ENCODE peak calls at places on chromosomes 5 and 9, in six cellular contexts. X, C, A, F, E and N are unnamed samples. For H3K4me1, the result is how much of the 10 kb centered on the place peaks cover.

GRCh38 chr5:77239126-77239741 is 28.8 kb downstream of the PDE8B start:
- DNase-seq in F (no peak), X (no peak), C (peak), A (peak), E (no peak), N (peak)

GRCh38 chr5:29561564-29561963 is 1631.9 kb upstream of the CDH6 start:
- DNase-seq in F (no peak), C (no peak), X (no peak), E (no peak), A (no peak), N (no peak)

GRCh38 chr9:71025728-71026127 is 95.7 kb downstream of the TRPM3 start:
- DNase-seq in F (no peak), X (no peak), C (no peak), E (no peak), A (no peak), N (no peak)

GRCh38 chr9:124438091-124438490 is 12.2 kb upstream of the ADGRD2 start:
- DNase-seq in A (no peak), X (no peak), F (no peak), E (no peak), C (no peak), N (no peak)

GRCh38 chr5:67770431-67771025 is 445.0 kb upstream of the PIK3R1 start:
- DNase-seq in A (peak), F (no peak), C (peak), X (peak), E (peak), N (peak)

GRCh38 chr5:158942217-158942616 is 157.5 kb downstream of the EBF1 start:
- DNase-seq in X (no peak), A (no peak), C (peak), F (no peak), E (no peak), N (no peak)

GRCh38 chr5:79982136-79982535 is 8.9 kb downstream of the MTX3 start:
- DNase-seq in A (no peak), X (no peak), F (no peak), C (no peak), E (no peak), N (no peak)

GRCh38 chr5:73135429-73136276 is 15.3 kb downstream of the TMEM171 start:
- DNase-seq in F (no peak), A (no peak), X (no peak), C (peak), E (no peak), N (peak)

GRCh38 chr5:131423056-131423455 is 159.2 kb downstream of the CDC42SE2 start:
- DNase-seq in X (no peak), F (no peak), E (no peak), A (no peak), C (peak), N (peak)

GRCh38 chr5:179505636-179506261 is 44.6 kb upstream of the RUFY1 start:
- DNase-seq in E (no peak), A (no peak), F (no peak), X (no peak), C (no peak), N (no peak)

GRCh38 chr9:107712390-107712789 is 222.8 kb upstream of the KLF4 start:
- DNase-seq in X (no peak), E (no peak), A (peak), C (peak), F (no peak), N (no peak)

GRCh38 chr5:112419050-112419595 is at the start of gene EPB41L4A:
- DNase-seq in C (peak), E (peak), F (peak), A (peak), X (peak), N (peak)

GRCh38 chr9:76729980-76730737 is 34.1 kb upstream of the PCA3 start:
- DNase-seq in X (no peak), E (no peak), F (no peak), A (peak), C (no peak), N (no peak)

GRCh38 chr5:13003457-13003856 is 941.0 kb downstream of the DNAH5 start:
- DNase-seq in E (no peak), A (no peak), C (no peak), X (no peak), F (no peak), N (no peak)

GRCh38 chr5:127757576-127757975 is 54.4 kb downstream of the CCDC192 start:
- DNase-seq in X (peak), C (peak), E (peak), A (peak), F (no peak), N (peak)

GRCh38 chr5:80507663-80508062 is 19.8 kb downstream of the FAM151B start:
- DNase-seq in A (no peak), F (no peak), C (no peak), E (no peak), X (no peak), N (no peak)

GRCh38 chr5:108079754-108080153 is 302.1 kb downstream of the FBXL17 start:
- DNase-seq in A (no peak), C (peak), F (no peak), X (no peak), E (no peak), N (peak)

GRCh38 chr5:125555591-125555990 is 809.2 kb upstream of the ZNF608 start:
- DNase-seq in A (no peak), C (no peak), X (no peak), E (no peak), F (no peak), N (no peak)

GRCh38 chr9:130940693-130941576 is 1.9 kb upstream of the FIBCD1 start:
- DNase-seq in E (peak), X (peak), A (peak), F (peak), C (peak), N (peak)

GRCh38 chr9:90921104-90921503 is 119.5 kb downstream of the SYK start:
- DNase-seq in A (no peak), E (peak), X (peak), C (no peak), F (peak), N (peak)

GRCh38 chr5:130279386-130279785 is 375.1 kb downstream of the CHSY3 start:
- DNase-seq in A (no peak), F (no peak), C (no peak), X (no peak), E (no peak), N (peak)

GRCh38 chr5:53360811-53361210 is 119.6 kb upstream of the FST start:
- DNase-seq in A (no peak), E (no peak), F (no peak), C (peak), X (no peak), N (peak)

GRCh38 chr9:110340306-110340705 is 2.6 kb upstream of the TXNDC8 start:
- DNase-seq in E (no peak), A (no peak), C (peak), F (no peak), X (no peak), N (no peak)

GRCh38 chr5:161548472-161549094 is 2.1 kb upstream of the GABRB2 start:
- DNase-seq in A (peak), X (peak), E (peak), C (peak), F (no peak), N (no peak)

GRCh38 chr5:50962934-50963646 is 296.7 kb downstream of the PARP8 start:
- DNase-seq in F (peak), E (peak), C (peak), X (peak), A (peak), N (peak)

GRCh38 chr5:10310073-10310779 is 2.5 kb upstream of the CMBL start:
- DNase-seq in C (peak), A (peak), F (no peak), E (peak), X (peak), N (peak)

DNA sequence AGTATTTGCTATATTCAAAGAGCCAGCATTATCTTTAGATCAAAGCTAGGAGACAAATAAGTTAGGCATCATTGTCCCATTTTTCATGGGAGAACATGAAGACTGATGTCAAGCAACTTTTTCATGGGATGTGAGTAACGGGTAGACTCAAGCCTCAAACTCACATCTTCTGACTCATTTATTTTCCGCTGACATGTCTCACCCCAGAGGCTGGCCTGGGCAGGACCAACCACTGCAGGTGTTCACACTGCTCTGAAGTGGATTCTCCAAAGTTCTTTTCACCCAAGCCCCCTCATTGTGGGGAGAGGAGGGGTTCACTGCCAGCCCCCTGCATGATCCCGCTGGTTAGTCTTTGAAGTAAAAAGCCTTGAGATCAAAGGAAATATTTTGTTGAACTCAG is 34.9 kb upstream of the BASP1 start:
- DNase-seq in X (no peak), C (peak), F (no peak), E (no peak), A (no peak), N (no peak)
- H3K4me1 ChIP-seq in X (under half), C (half or more), F (under half), E (under half), A (under half), N (half or more)

DNA sequence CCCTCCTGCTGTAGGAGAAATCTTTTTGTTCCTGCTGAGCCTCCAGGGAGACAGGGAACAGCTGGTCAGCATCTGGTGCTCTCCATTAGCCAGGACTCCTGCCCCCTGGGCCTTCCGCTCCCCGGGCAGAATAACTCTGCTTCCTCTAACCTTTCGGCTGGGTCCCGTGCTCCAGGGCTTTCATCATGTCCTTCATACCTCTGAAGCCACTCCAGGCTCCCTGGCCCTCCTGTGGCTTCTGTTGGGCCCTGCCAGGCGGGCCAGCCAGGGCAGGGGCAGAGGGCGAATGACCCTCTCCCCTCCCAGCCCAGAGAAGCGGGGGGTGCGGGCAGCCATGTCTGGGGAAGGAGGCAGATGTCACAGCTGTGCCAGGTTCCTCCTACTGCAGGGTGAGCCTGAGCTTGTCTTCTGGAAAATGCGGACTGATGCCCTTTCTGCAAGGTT is 81.7 kb upstream of the LMX1B start:
- DNase-seq in E (no peak), F (peak), A (no peak), X (no peak), C (no peak), N (peak)
- H3K4me1 ChIP-seq in E (under half), F (under half), A (under half), X (under half), C (under half), N (under half)

GRCh38 chr5:56479701-56480304 is 246.7 kb upstream of the ANKRD55 start:
- DNase-seq in A (no peak), E (no peak), F (no peak), C (no peak), X (no peak), N (no peak)

GRCh38 chr5:56481147-56481997 is 248.2 kb upstream of the ANKRD55 start:
- DNase-seq in C (peak), A (peak), F (peak), E (peak), X (peak), N (peak)

GRCh38 chr5:56480305-56481146 is 247.4 kb upstream of the ANKRD55 start:
- DNase-seq in E (peak), F (peak), X (peak), A (no peak), C (peak), N (peak)

GRCh38 chr5:56478062-56478461 is 244.9 kb upstream of the ANKRD55 start:
- DNase-seq in C (no peak), A (no peak), F (no peak), X (no peak), E (no peak), N (no peak)

DNA sequence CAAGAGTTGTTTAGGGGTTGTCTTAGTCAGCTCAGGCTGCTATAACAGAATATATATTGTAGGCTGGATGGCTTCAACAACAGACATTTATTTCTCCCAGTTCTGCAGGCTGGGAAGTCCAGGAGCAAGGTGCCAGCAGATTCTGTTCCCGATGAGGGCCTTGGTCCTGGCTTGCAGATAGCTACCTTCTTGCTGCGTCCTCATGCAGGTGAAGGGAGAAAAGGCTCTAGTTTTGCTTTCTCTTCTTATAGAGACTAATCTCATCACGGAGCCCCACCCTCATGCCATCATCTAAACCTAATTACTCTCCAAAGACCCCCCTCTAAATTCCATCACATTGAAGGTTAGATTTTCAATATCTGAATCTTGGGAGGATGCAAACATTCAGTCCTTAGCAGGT is 246.0 kb upstream of the ANKRD55 start:
- DNase-seq in X (no peak), F (no peak), C (no peak), A (no peak), E (no peak), N (no peak)
- H3K4me1 ChIP-seq in X (under half), F (under half), C (under half), A (under half), E (under half), N (under half)

DNA sequence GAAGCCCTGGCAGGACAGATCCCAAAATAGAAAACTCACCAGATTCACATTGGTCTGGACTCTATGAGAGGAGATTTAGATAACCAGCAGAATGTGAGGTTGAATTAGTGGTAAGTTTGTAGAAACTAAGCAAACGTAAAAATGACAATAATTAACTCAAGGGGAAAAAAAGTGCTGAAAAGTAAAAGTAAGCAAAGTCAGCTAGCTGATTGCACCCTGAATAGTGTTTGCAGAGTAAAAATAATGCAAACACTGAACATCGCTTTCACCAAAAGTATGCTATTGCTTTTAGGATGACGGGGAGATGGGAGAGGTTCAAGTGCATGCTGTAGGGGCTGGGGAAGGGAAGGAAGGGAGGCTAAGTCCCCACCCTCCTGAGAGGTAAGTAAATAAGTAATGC is 92.5 kb upstream of the RARS1 start:
- DNase-seq in F (no peak), A (no peak), E (no peak), C (no peak), X (no peak), N (no peak)
- H3K4me1 ChIP-seq in F (under half), A (under half), E (under half), C (under half), X (under half), N (under half)

GRCh38 chr9:89313842-89314241 is 2.8 kb downstream of the CKS2 start:
- DNase-seq in C (peak), A (no peak), X (no peak), E (no peak), F (no peak), N (peak)
- H3K4me1 ChIP-seq in C (under half), A (under half), X (under half), E (under half), F (under half), N (under half)

GRCh38 chr5:14176888-14177287 is 33.7 kb downstream of the TRIO start:
- DNase-seq in C (no peak), X (no peak), A (peak), F (no peak), E (no peak), N (no peak)

GRCh38 chr5:14178091-14178490 is 34.9 kb downstream of the TRIO start:
- DNase-seq in A (no peak), E (no peak), C (no peak), F (no peak), X (no peak), N (no peak)

GRCh38 chr5:14178671-14179211 is 35.6 kb downstream of the TRIO start:
- DNase-seq in X (no peak), E (no peak), C (peak), A (no peak), F (no peak), N (peak)

GRCh38 chr5:14179446-14179845 is 36.3 kb downstream of the TRIO start:
- DNase-seq in X (no peak), E (no peak), F (no peak), C (peak), A (no peak), N (peak)

DNA sequence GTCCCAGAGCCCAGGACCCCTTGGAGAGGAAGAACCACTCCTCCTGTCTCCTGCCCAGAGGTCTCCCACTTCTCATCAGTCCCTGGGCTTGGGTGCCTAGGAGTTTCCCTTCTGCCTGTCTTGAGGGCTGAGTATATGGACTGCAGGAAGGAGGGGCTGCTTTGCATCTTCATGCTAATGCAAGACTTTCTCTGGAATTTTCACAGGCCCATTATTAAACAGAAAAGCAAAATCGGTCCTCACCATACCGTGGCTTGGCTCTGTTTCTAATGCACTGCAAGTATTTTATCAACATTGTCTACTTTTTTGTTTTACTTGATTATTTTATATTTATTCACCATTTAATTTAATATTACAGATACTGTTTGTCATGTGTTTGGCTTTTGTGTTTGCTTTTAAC is 34.5 kb downstream of the TRIO start:
- DNase-seq in E (no peak), X (no peak), A (no peak), C (no peak), F (no peak), N (no peak)
- H3K4me1 ChIP-seq in E (under half), X (under half), A (under half), C (half or more), F (under half), N (half or more)

GRCh38 chr5:172903790-172904189 is 55.4 kb upstream of the RPL26L1 start:
- DNase-seq in A (peak), F (no peak), C (peak), E (peak), X (peak), N (peak)

GRCh38 chr5:172904312-172904642 is 54.9 kb upstream of the RPL26L1 start:
- DNase-seq in E (no peak), A (no peak), C (no peak), X (no peak), F (no peak), N (no peak)

GRCh38 chr5:172901012-172901780 is 58.0 kb upstream of the RPL26L1 start:
- DNase-seq in C (peak), X (peak), E (peak), A (no peak), F (peak), N (peak)

GRCh38 chr5:172901788-172902496 is 57.3 kb upstream of the RPL26L1 start:
- DNase-seq in A (no peak), F (no peak), C (peak), X (no peak), E (no peak), N (peak)

DNA sequence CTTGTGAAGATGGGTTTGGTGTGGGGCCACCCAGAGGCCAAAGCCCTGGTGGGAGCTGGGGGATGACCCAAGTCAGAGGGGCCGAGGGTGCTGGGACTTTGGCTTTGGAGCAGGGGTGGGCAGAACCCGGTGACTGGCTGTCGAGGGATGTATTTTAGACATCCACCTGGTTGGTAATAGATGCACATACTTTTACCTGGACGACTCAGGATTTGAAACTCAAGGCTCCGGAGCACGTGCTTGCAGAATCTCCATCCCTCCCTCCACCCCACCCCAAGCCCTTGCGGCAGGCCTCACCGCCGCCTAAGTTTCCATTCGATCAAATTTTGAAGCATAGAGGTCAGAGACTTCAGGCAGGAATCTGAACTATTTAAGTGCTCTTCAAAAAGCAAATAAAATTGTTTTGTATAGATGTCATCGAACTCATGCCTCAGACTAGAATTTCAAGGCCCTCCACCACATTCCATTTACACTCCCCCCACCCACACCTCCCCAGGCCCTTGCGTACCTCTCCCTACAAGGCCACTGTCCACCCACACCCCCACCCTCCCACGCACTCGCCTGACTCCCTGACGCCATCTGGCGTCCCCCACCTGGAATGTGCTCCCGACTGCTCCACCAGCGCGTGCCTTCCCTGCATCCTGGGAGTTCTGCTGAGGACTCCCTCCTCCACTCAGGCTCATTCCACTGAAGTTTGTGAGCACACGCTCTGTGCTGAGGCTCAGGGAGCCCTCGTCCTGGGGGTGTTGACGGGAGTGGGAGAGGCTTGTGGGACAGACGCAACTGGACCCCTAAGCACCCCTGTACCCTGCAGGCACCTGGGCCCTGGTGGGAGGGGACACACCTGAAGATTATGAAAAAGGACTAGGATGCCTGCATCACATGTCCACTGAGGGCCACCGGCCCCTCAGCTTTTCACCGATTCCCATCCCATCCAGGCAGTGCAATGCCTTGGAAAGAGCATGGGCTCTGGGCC is 56.4 kb upstream of the RPL26L1 start:
- DNase-seq in C (peak), F (peak), A (peak), E (peak), X (peak), N (peak)
- H3K4me1 ChIP-seq in C (half or more), F (under half), A (under half), E (half or more), X (under half), N (half or more)

GRCh38 chr9:136091582-136092352 is 3.3 kb downstream of the NACC2 start:
- DNase-seq in F (peak), E (no peak), C (peak), X (no peak), A (no peak), N (peak)
- H3K4me1 ChIP-seq in F (half or more), E (under half), C (under half), X (half or more), A (under half), N (under half)